ENCODE peak calls at places on chromosomes 5 and 9, in four cellular contexts. D is BE2C, G is astrocyte, P is cardiac fibroblast. C is an unnamed sample.

GRCh38 chr9:134656334-134657034 is 14.9 kb downstream of the COL5A1 start:
- DNase-seq in D (peak), G (no peak), P (no peak), C (peak)

GRCh38 chr9:137321726-137322361 is 19.8 kb upstream of the NRARP start:
- DNase-seq in D (no peak), G (no peak), P (no peak), C (no peak)

GRCh38 chr5:93164690-93165089 is 416.3 kb downstream of the NR2F1-AS1 start:
- DNase-seq in D (peak), G (peak), P (peak), C (no peak)

GRCh38 chr9:34628656-34629491 is at the start of gene ARID3C:
- DNase-seq in D (peak), G (no peak), P (no peak), C (peak)

GRCh38 chr5:76314643-76315042 is 88.4 kb upstream of the IQGAP2 start:
- DNase-seq in D (no peak), G (no peak), P (no peak), C (no peak)

GRCh38 chr5:73093943-73094342 is 26.4 kb upstream of the TMEM171 start:
- DNase-seq in D (no peak), G (peak), P (peak), C (no peak)

GRCh38 chr9:4021621-4022213 is 278.2 kb downstream of the GLIS3 start:
- DNase-seq in D (no peak), G (no peak), P (no peak), C (no peak)

GRCh38 chr5:2879701-2880100 is 128.2 kb upstream of the IRX2 start:
- DNase-seq in D (no peak), G (no peak), P (no peak), C (no peak)

GRCh38 chr9:120151806-120152205 is 428.2 kb downstream of the CDK5RAP2 start:
- DNase-seq in D (no peak), G (no peak), P (no peak), C (peak)

GRCh38 chr5:181173420-181174342 is 26.3 kb downstream of the OR2V2 start:
- DNase-seq in D (peak), G (peak), P (peak), C (no peak)

GRCh38 chr5:108361239-108361638 is 20.7 kb downstream of the FBXL17 start:
- DNase-seq in D (no peak), G (no peak), P (no peak), C (no peak)

GRCh38 chr5:113166710-113167366 is 190.2 kb downstream of the DCP2 start:
- DNase-seq in D (no peak), G (peak), P (peak), C (no peak)

GRCh38 chr9:120152295-120152694 is 427.7 kb downstream of the CDK5RAP2 start:
- DNase-seq in D (peak), G (peak), P (no peak), C (peak)

GRCh38 chr5:52943285-52943684 is 45.9 kb upstream of the ITGA2 start:
- DNase-seq in D (no peak), G (no peak), P (peak), C (no peak)
- TF ChIP-seq CTCF in D (peak), G (no peak), P (peak), C (no peak)

GRCh38 chr5:134113908-134114875 is at the start of gene TCF7:
- DNase-seq in D (peak), G (peak), P (peak), C (peak)
- TF ChIP-seq CTCF in D (no peak), G (no peak), P (no peak), C (no peak)

DNA sequence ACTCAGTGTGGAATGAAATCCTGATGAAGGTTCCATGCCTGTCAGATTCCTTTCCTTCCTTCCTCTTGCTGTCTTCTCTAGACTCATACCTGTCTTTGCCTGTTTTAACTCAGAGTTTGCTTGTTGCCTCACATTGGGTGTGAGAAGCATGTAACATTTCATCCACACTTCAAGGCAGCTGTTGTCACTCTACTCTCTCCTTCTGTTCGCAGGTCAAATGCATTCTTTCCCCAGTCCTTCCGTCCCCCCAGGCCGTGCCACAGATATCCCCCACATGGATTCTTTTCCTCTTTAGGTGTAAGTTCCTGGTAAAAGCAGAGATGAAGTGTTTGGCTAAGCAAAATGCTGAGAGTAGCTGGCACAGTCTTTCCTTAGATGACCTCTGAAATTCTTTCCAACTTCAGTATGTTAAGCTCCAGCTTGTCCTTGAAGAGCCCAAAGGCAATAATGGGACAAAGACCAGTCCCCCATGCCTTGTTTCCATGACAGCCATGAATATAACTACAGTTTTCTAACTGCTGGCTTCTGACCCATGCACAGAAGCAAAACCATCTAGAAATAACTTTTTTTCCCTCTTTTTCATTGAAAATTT is 328.2 kb downstream of the SLIT3 start:
- DNase-seq in D (no peak), G (no peak), P (no peak), C (no peak)
- TF ChIP-seq CTCF in D (no peak), G (no peak), P (no peak), C (no peak)

DNA sequence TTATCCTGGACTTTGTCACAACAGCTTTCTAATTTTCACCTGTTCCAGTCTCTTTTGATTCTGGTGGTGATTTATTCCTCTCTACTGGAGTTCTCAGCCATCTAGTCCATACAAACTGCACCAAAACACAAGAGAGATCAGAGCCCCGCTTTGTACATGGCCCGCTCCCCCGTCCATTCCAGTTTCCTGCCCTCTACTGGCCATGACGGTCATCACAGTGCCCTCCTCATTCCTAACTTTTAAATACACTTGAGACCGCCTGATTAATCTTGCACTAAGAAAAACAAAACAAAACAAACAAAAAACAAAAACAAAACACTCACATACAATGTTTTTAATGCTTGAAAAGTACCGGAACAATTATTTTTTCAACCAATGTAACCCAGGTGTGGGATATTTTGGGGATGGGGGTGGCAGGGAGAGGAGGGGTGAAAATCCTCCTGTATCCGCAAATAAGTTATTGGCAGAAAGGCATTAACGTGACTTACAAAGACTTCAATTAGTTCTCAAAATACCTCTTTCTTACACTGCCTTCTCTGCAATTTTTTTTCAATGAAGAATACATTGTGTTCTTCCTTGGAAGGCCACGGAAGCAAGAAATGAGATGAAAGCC is 84.8 kb upstream of the PAM start:
- DNase-seq in D (peak), G (no peak), P (peak), C (peak)
- TF ChIP-seq CTCF in D (peak), G (peak), P (peak), C (peak)

GRCh38 chr9:110217656-110218099 is 9.7 kb upstream of the C9orf152 start:
- DNase-seq in D (no peak), G (peak), P (peak), C (no peak)
- TF ChIP-seq CTCF in D (peak), G (peak), P (peak), C (peak)